ENCODE peak calls at places on chromosomes 13 and 19, in six cellular contexts. W is activated B cell treated with CpG ODN at 0.5 μM for 24 hours, A is neural crest cell, N is GM10248, V is NAMALWA, H is mucosa of descending colon. C is an unnamed sample.

GRCh38 chr19:42563352-42564210 is 31.1 kb downstream of the CEACAM8 start:
- DNase-seq in H (no peak), V (peak), W (no peak), N (peak), A (peak), C (no peak)

GRCh38 chr19:28023064-28023463 is 1189.9 kb downstream of the UQCRFS1 start:
- DNase-seq in H (no peak), N (no peak), A (no peak), V (no peak), W (no peak), C (no peak)

GRCh38 chr13:40442191-40442590 is 224.2 kb downstream of the FOXO1 start:
- DNase-seq in A (no peak), W (no peak), H (no peak), V (no peak), N (no peak), C (no peak)

GRCh38 chr13:39918837-39919236 is 263.4 kb downstream of the COG6 start:
- DNase-seq in H (no peak), A (no peak), N (no peak), W (no peak), V (no peak), C (no peak)

GRCh38 chr19:10808937-10809655 is 26.9 kb downstream of the TMED1 start:
- DNase-seq in W (no peak), A (no peak), H (no peak), V (no peak), N (no peak), C (no peak)

GRCh38 chr13:38325426-38325825 is 24.2 kb upstream of the UFM1 start:
- DNase-seq in H (no peak), A (no peak), N (no peak), W (no peak), V (no peak), C (no peak)

GRCh38 chr13:102354011-102354410 is 47.8 kb downstream of the FGF14 start:
- DNase-seq in A (no peak), W (no peak), H (no peak), V (no peak), N (no peak), C (no peak)

GRCh38 chr13:107847406-107847805 is 367.9 kb downstream of the LIG4 start:
- DNase-seq in N (no peak), A (no peak), V (no peak), H (no peak), W (no peak), C (no peak)

GRCh38 chr13:112770504-112770903 is 80.7 kb downstream of the ATP11A start:
- DNase-seq in N (no peak), W (no peak), H (no peak), V (no peak), A (no peak), C (no peak)

GRCh38 chr13:97004096-97004876 is 10.0 kb upstream of the OXGR1 start:
- DNase-seq in W (no peak), H (no peak), A (no peak), V (no peak), N (no peak), C (no peak)

GRCh38 chr13:35475131-35475959 is 1.1 kb downstream of the MAB21L1 start:
- DNase-seq in H (no peak), V (no peak), N (no peak), A (peak), W (no peak), C (no peak)

GRCh38 chr13:40941581-40941980 is 77.5 kb downstream of the ELF1 start:
- DNase-seq in H (no peak), A (no peak), W (no peak), N (no peak), V (no peak), C (no peak)

GRCh38 chr19:13103961-13104847 is 1.5 kb upstream of the LYL1 start:
- DNase-seq in N (peak), W (peak), V (peak), H (peak), A (peak), C (no peak)

GRCh38 chr13:74067818-74068217 is 66.4 kb downstream of the KLF12 start:
- DNase-seq in V (no peak), A (no peak), H (no peak), W (no peak), N (no peak), C (no peak)

GRCh38 chr13:57740719-57741118 is 109.2 kb downstream of the PCDH17 start:
- DNase-seq in W (no peak), A (no peak), V (no peak), H (no peak), N (no peak), C (no peak)

GRCh38 chr13:112861876-112862615 is 107.0 kb upstream of the MCF2L start:
- DNase-seq in N (no peak), W (no peak), A (no peak), V (no peak), H (peak), C (no peak)

GRCh38 chr19:15374796-15375440 is 4.7 kb downstream of the AKAP8 start:
- DNase-seq in A (no peak), W (no peak), H (peak), N (no peak), V (no peak), C (no peak)

GRCh38 chr19:39413269-39413902 is 917 bp downstream of the PLEKHG2 start:
- DNase-seq in H (peak), A (peak), N (no peak), W (peak), V (peak), C (no peak)

GRCh38 chr19:3746371-3747056 is 15.0 kb downstream of the APBA3 start:
- DNase-seq in A (no peak), H (no peak), W (no peak), V (no peak), N (no peak), C (no peak)

GRCh38 chr13:72384879-72385278 is 342.6 kb downstream of the MZT1 start:
- DNase-seq in V (no peak), N (no peak), W (no peak), H (no peak), A (no peak), C (no peak)

GRCh38 chr13:109951491-109951890 is 165.1 kb upstream of the IRS2 start:
- DNase-seq in V (no peak), N (no peak), A (no peak), H (no peak), W (no peak), C (no peak)

GRCh38 chr13:31919241-31919640 is 112.3 kb upstream of the FRY start:
- DNase-seq in W (no peak), H (no peak), A (no peak), N (no peak), V (no peak), C (no peak)

GRCh38 chr19:46351241-46352041 is 4.6 kb downstream of the PPP5C start:
- DNase-seq in W (no peak), H (peak), V (peak), A (no peak), N (peak), C (no peak)

GRCh38 chr13:97809576-97809975 is 143.9 kb upstream of the IPO5 start:
- DNase-seq in N (no peak), W (no peak), H (no peak), V (no peak), A (no peak), C (no peak)

GRCh38 chr19:5254543-5254942 is 86.1 kb downstream of the PTPRS start:
- DNase-seq in A (no peak), W (no peak), H (no peak), V (no peak), N (no peak), C (no peak)

GRCh38 chr19:43807651-43808050 is 5.4 kb upstream of the LYPD5 start:
- DNase-seq in A (no peak), V (no peak), N (no peak), H (no peak), W (no peak), C (no peak)

GRCh38 chr13:110915057-110915873 is at the start of gene ANKRD10:
- DNase-seq in V (peak), N (peak), W (peak), A (peak), H (peak), C (peak)

GRCh38 chr19:3178377-3178972 is at the start of gene S1PR4:
- DNase-seq in H (peak), W (no peak), V (peak), A (no peak), N (peak), C (no peak)

GRCh38 chr19:17686592-17687042 is 1.5 kb downstream of the UNC13A start:
- DNase-seq in A (peak), W (no peak), N (no peak), H (no peak), V (no peak), C (no peak)

GRCh38 chr13:44819762-44820161 is 169.5 kb downstream of the NUFIP1 start:
- DNase-seq in W (no peak), A (no peak), V (no peak), H (no peak), N (no peak), C (no peak)

GRCh38 chr13:47310376-47310775 is 413.5 kb upstream of the HTR2A start:
- DNase-seq in W (no peak), A (no peak), N (no peak), H (no peak), V (peak), C (no peak)

GRCh38 chr13:28819046-28819747 is 942 bp upstream of the MTUS2 start:
- DNase-seq in V (no peak), N (peak), A (peak), W (no peak), H (no peak), C (no peak)

GRCh38 chr19:53057904-53058579 is 13.5 kb downstream of the ERVV-2 start:
- DNase-seq in N (no peak), H (no peak), A (peak), W (no peak), V (no peak), C (no peak)

C was measured in GM12878.